ENCODE peak calls at places on chromosomes 13 and 19, in nine cellular contexts. S, A, B, O, D, P, L, V and K are unnamed samples.

GRCh38 chr13:93818345-93818744 is 591.7 kb downstream of the GPC6 start:
- DNase-seq in S (no peak), A (no peak), B (no peak), O (no peak), D (no peak), P (no peak), L (no peak), V (no peak), K (no peak)

GRCh38 chr19:30968210-30968609 is 381.0 kb downstream of the TSHZ3 start:
- DNase-seq in S (no peak), A (no peak), B (no peak), O (no peak), D (no peak), P (no peak), L (no peak), V (no peak), K (no peak)

GRCh38 chr19:7447648-7448047 is 41.2 kb downstream of the PEX11G start:
- DNase-seq in S (no peak), A (no peak), B (no peak), O (no peak), D (no peak), P (no peak), L (no peak), V (no peak), K (no peak)

GRCh38 chr13:75798353-75799245 is 162.5 kb downstream of the LMO7 start:
- DNase-seq in S (no peak), A (peak; percentile 47), B (no peak), O (no peak), D (no peak), P (peak; percentile 75), L (no peak), V (no peak), K (no peak)

GRCh38 chr13:50908371-50908770 is 1.2 kb upstream of the RNASEH2B start:
- DNase-seq in S (no peak), A (no peak), B (no peak), O (no peak), D (no peak), P (no peak), L (no peak), V (no peak), K (no peak)

GRCh38 chr19:15304140-15304705 is 28.1 kb downstream of the BRD4 start:
- DNase-seq in S (peak; percentile 77), A (no peak), B (no peak), O (no peak), D (peak; percentile 56), P (no peak), L (no peak), V (no peak), K (no peak)

GRCh38 chr13:42474954-42475353 is 99.0 kb upstream of the TNFSF11 start:
- DNase-seq in S (no peak), A (no peak), B (no peak), O (no peak), D (no peak), P (no peak), L (no peak), V (no peak), K (no peak)

GRCh38 chr13:23159587-23160240 is 21.1 kb upstream of the SGCG start:
- DNase-seq in S (no peak), A (no peak), B (no peak), O (no peak), D (no peak), P (no peak), L (no peak), V (no peak), K (no peak)

GRCh38 chr13:95533545-95534135 is 18.9 kb upstream of the CLDN10 start:
- DNase-seq in S (no peak), A (no peak), B (no peak), O (peak; percentile 35), D (no peak), P (no peak), L (no peak), V (no peak), K (no peak)

GRCh38 chr13:20360041-20360491 is 127.9 kb upstream of the GJB6 start:
- DNase-seq in S (no peak), A (no peak), B (no peak), O (no peak), D (peak; percentile 28), P (no peak), L (no peak), V (no peak), K (no peak)

GRCh38 chr13:79018166-79018565 is 359.2 kb upstream of the OBI1 start:
- DNase-seq in S (no peak), A (no peak), B (no peak), O (no peak), D (no peak), P (no peak), L (no peak), V (no peak), K (no peak)

GRCh38 chr19:1027020-1027952 is 878 bp downstream of the CNN2 start:
- DNase-seq in S (no peak), A (no peak), B (no peak), O (no peak), D (no peak), P (peak; percentile 55), L (no peak), V (no peak), K (no peak)

GRCh38 chr19:49684251-49684982 is 5.0 kb upstream of the ADM5 start:
- DNase-seq in S (no peak), A (no peak), B (no peak), O (no peak), D (no peak), P (no peak), L (no peak), V (no peak), K (no peak)

GRCh38 chr13:100428966-100429365 is 159.6 kb downstream of the GGACT start:
- DNase-seq in S (no peak), A (no peak), B (no peak), O (no peak), D (no peak), P (no peak), L (peak; percentile 4), V (no peak), K (no peak)

GRCh38 chr13:108779308-108779707 is 149.9 kb downstream of the MYO16 start:
- DNase-seq in S (no peak), A (no peak), B (no peak), O (no peak), D (no peak), P (no peak), L (no peak), V (no peak), K (no peak)

GRCh38 chr19:4380254-4380727 is 20.1 kb downstream of the SH3GL1 start:
- DNase-seq in S (peak; percentile 77), A (no peak), B (no peak), O (no peak), D (no peak), P (no peak), L (no peak), V (peak; percentile 57), K (peak; percentile 35)

GRCh38 chr13:46386996-46387851 is at the start of gene RUBCNL:
- DNase-seq in S (peak; percentile 36), A (no peak), B (peak; percentile 21), O (no peak), D (peak; percentile 47), P (peak; percentile 24), L (no peak), V (no peak), K (peak; percentile 13)

GRCh38 chr13:68908879-68909278 is 1198.7 kb upstream of the ATXN8OS start:
- DNase-seq in S (no peak), A (no peak), B (no peak), O (no peak), D (no peak), P (no peak), L (no peak), V (no peak), K (no peak)

GRCh38 chr19:44570984-44571684 is 41.7 kb upstream of the CEACAM20 start:
- DNase-seq in S (peak; percentile 40), A (peak; percentile 79), B (peak; percentile 11), O (peak; percentile 65), D (peak; percentile 30), P (peak; percentile 75), L (no peak), V (peak; percentile 13), K (peak; percentile 34)

GRCh38 chr19:58518261-58519086 is 1.1 kb downstream of the ZBTB45 start:
- DNase-seq in S (no peak), A (no peak), B (no peak), O (no peak), D (no peak), P (peak; percentile 45), L (no peak), V (no peak), K (no peak)

GRCh38 chr13:26965976-26966375 is 205.4 kb upstream of the GPR12 start:
- DNase-seq in S (peak; percentile 83), A (no peak), B (peak; percentile 66), O (peak; percentile 81), D (no peak), P (no peak), L (no peak), V (no peak), K (no peak)

GRCh38 chr19:9819590-9819898 is 665 bp upstream of the FBXL12 start:
- DNase-seq in S (no peak), A (no peak), B (no peak), O (no peak), D (no peak), P (no peak), L (no peak), V (no peak), K (no peak)

GRCh38 chr13:48496796-48497195 is 36.1 kb downstream of the RCBTB2 start:
- DNase-seq in S (no peak), A (no peak), B (no peak), O (no peak), D (no peak), P (no peak), L (no peak), V (no peak), K (peak; percentile 41)

GRCh38 chr19:13764101-13764807 is at the start of gene MRI1:
- DNase-seq in S (peak; percentile 87), A (no peak), B (peak; percentile 69), O (peak; percentile 82), D (peak; percentile 76), P (peak; percentile 78), L (peak; percentile 58), V (peak; percentile 56), K (peak; percentile 56)

GRCh38 chr13:21458457-21458815 is 667 bp downstream of the ZDHHC20 start:
- DNase-seq in S (peak; percentile 34), A (no peak), B (peak; percentile 25), O (peak; percentile 71), D (no peak), P (peak; percentile 48), L (peak; percentile 38), V (peak; percentile 25), K (peak; percentile 42)

GRCh38 chr19:37227996-37228395 is 10.0 kb downstream of the ZNF383 start:
- DNase-seq in S (no peak), A (no peak), B (peak; percentile 10), O (no peak), D (no peak), P (no peak), L (peak; percentile 7), V (peak; percentile 6), K (no peak)

GRCh38 chr13:27264648-27265047 is 6.0 kb upstream of the RASL11A start:
- DNase-seq in S (no peak), A (no peak), B (no peak), O (no peak), D (no peak), P (no peak), L (no peak), V (no peak), K (no peak)

GRCh38 chr13:24505256-24505655 is 7.3 kb downstream of the PARP4 start:
- DNase-seq in S (no peak), A (no peak), B (no peak), O (no peak), D (no peak), P (no peak), L (no peak), V (no peak), K (no peak)

GRCh38 chr19:39369200-39369599 is 21.7 kb downstream of the PAF1 start:
- DNase-seq in S (no peak), A (no peak), B (no peak), O (no peak), D (no peak), P (no peak), L (no peak), V (no peak), K (no peak)

GRCh38 chr13:20716951-20717350 is 13.5 kb downstream of the IL17D start:
- DNase-seq in S (no peak), A (no peak), B (no peak), O (no peak), D (no peak), P (no peak), L (peak; percentile 85), V (no peak), K (no peak)

GRCh38 chr19:40677156-40677555 is 13.3 kb downstream of the NUMBL start:
- DNase-seq in S (no peak), A (no peak), B (no peak), O (no peak), D (no peak), P (no peak), L (no peak), V (no peak), K (no peak)